ENCODE peak calls at places on chromosomes 2 and 18, in four cellular contexts. P, F, U and S are unnamed samples.

GRCh38 chr2:217599906-217600305 is 402.9 kb downstream of the TNS1 start:
- DNase-seq in P (no peak), F (no peak), U (no peak), S (no peak)

GRCh38 chr2:160616149-160616548 is 122.5 kb upstream of the RBMS1 start:
- DNase-seq in P (no peak), F (no peak), U (no peak), S (no peak)

GRCh38 chr18:50662177-50662576 is 102.3 kb downstream of the MAPK4 start:
- DNase-seq in P (no peak), F (no peak), U (no peak), S (no peak)

GRCh38 chr2:234025475-234025874 is 25.0 kb upstream of the SPP2 start:
- DNase-seq in P (no peak), F (no peak), U (no peak), S (no peak)

GRCh38 chr2:174691203-174691779 is 73.0 kb downstream of the CHRNA1 start:
- DNase-seq in P (no peak), F (no peak), U (no peak), S (no peak)

GRCh38 chr18:69674292-69674877 is 273.3 kb downstream of the CD226 start:
- DNase-seq in P (no peak), F (no peak), U (no peak), S (no peak)

GRCh38 chr2:134260726-134261125 is 6.9 kb downstream of the MGAT5 start:
- DNase-seq in P (no peak), F (no peak), U (peak; percentile 95), S (peak; percentile 48)

GRCh38 chr2:7394195-7394594 is 477.0 kb downstream of the RNF144A start:
- DNase-seq in P (no peak), F (no peak), U (no peak), S (no peak)

GRCh38 chr2:95303191-95303914 is 6.2 kb downstream of the KCNIP3 start:
- DNase-seq in P (no peak), F (peak; percentile 64), U (no peak), S (no peak)

GRCh38 chr2:174666312-174666711 is 68.7 kb upstream of the WIPF1 start:
- DNase-seq in P (no peak), F (no peak), U (no peak), S (no peak)

GRCh38 chr2:100068395-100068794 is 74.0 kb downstream of the AFF3 start:
- DNase-seq in P (no peak), F (no peak), U (no peak), S (no peak)

GRCh38 chr2:14569294-14569693 is 63.2 kb upstream of the LRATD1 start:
- DNase-seq in P (no peak), F (no peak), U (no peak), S (no peak)

GRCh38 chr2:227890495-227891079 is 19.2 kb downstream of the DAW1 start:
- DNase-seq in P (no peak), F (no peak), U (peak; percentile 58), S (no peak)

GRCh38 chr18:80246656-80247402 is 485 bp downstream of the PARD6G start:
- DNase-seq in P (peak; percentile 23), F (no peak), U (peak; percentile 4), S (peak; percentile 28)

GRCh38 chr18:9653390-9653789 is 39.0 kb upstream of the PPP4R1 start:
- DNase-seq in P (no peak), F (peak; percentile 73), U (no peak), S (peak; percentile 11)

GRCh38 chr2:16739778-16740581 is 74.3 kb upstream of the CYRIA start:
- DNase-seq in P (no peak), F (no peak), U (no peak), S (no peak)

GRCh38 chr2:54771166-54771565 is 47.7 kb downstream of the EML6 start:
- DNase-seq in P (no peak), F (no peak), U (peak; percentile 40), S (no peak)

GRCh38 chr2:223692227-223692947 is 90.2 kb upstream of the SCG2 start:
- DNase-seq in P (peak; percentile 11), F (no peak), U (peak; percentile 46), S (no peak)

GRCh38 chr18:22709288-22710060 is 223.7 kb upstream of the RBBP8 start:
- DNase-seq in P (no peak), F (no peak), U (peak; percentile 45), S (no peak)

GRCh38 chr2:27627963-27628766 is 647 bp downstream of the CCDC121 start:
- DNase-seq in P (peak; percentile 21), F (no peak), U (peak; percentile 86), S (no peak)

DNA sequence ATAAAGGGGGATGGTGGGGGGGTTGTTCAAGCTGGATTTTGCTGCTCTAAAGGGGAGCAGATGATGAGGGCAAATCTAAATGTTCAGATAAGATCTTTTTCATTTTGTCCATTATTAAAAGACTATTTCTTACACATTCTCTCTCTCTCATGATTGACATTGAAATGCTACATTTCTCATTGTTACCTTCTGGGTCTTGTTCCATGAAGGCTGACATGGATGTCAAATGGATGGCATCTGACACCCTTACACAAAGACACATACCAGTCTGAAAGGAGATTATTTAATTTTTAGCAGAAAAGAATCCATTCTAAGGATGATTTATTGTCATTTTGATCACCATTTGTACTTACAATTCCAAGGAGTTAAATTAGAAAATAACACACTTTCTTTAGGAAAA is 11.1 kb downstream of the FZD7 start:
- DNase-seq in P (no peak), F (no peak), U (no peak), S (no peak)
- TF ChIP-seq CTCF in P (no peak), F (no peak), U (no peak), S (no peak)

GRCh38 chr2:140865851-140866250 is 1265.0 kb downstream of the LRP1B start:
- DNase-seq in P (no peak), F (no peak), U (no peak), S (no peak)

GRCh38 chr2:140861666-140862065 is 1269.2 kb downstream of the LRP1B start:
- DNase-seq in P (no peak), F (no peak), U (no peak), S (no peak)

GRCh38 chr2:140869107-140869506 is 1261.7 kb downstream of the LRP1B start:
- DNase-seq in P (no peak), F (no peak), U (no peak), S (no peak)

GRCh38 chr2:140863713-140864112 is 1267.1 kb downstream of the LRP1B start:
- DNase-seq in P (no peak), F (no peak), U (peak; percentile 51), S (no peak)
- TF ChIP-seq CTCF in P (peak; percentile 44), F (peak; percentile 48), U (peak; percentile 75), S (peak; percentile 16)

GRCh38 chr2:208406474-208407451 is at the start of gene PTH2R:
- DNase-seq in P (peak; percentile 2), F (no peak), U (no peak), S (no peak)

DNA sequence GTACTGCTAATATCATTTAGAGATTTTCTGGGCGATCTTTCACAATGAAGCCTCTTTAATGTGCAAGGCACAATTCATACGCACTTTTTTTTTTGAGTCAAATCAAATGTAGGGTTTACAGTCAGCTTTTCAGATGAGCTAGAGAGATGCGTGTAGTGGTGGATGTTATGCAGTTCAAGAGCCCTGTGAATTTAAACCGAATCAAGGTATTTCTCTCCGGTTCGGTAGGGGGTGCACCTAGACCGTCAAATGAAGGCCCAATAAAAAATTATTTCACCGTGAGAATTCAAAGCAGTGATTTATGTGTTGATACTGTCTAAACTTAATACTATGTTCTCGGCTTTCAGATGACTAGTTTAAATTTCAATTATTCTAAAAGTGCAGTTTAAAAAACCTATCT is 1.1 kb downstream of the PTH2R start:
- DNase-seq in P (peak; percentile 4), F (no peak), U (no peak), S (no peak)
- TF ChIP-seq CTCF in P (peak; percentile 30), F (peak; percentile 32), U (no peak), S (peak; percentile 42)

DNA sequence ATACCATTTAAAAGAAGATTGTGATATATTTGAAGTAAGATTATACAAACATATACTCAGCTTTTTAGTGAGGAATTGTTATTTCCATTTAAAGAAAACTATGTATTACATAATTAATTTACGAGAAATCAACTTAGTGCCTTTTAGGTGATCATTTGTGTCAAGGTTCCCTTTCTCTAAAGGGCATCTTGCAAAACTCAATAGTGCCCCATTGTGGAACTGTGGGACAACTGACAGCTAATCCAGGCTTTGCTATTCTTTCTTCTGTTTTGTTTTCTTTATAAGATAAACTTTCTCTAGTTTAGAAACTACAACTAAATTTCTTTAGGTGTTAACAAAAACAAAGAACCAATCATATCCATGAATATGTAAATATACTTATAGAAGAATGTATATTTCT is 24.3 kb upstream of the VIT start:
- DNase-seq in P (no peak), F (no peak), U (peak; percentile 68), S (no peak)
- TF ChIP-seq CTCF in P (peak; percentile 19), F (peak; percentile 32), U (peak; percentile 83), S (no peak)

GRCh38 chr2:231392431-231393148 is 2.9 kb upstream of the B3GNT7 start:
- DNase-seq in P (no peak), F (no peak), U (no peak), S (no peak)

GRCh38 chr2:231393149-231394131 is 2.1 kb upstream of the B3GNT7 start:
- DNase-seq in P (peak; percentile 72), F (no peak), U (no peak), S (no peak)

GRCh38 chr2:231396058-231396821 is 730 bp downstream of the B3GNT7 start:
- DNase-seq in P (no peak), F (no peak), U (no peak), S (no peak)

GRCh38 chr2:231395188-231396057 is at the start of gene B3GNT7:
- DNase-seq in P (no peak), F (no peak), U (no peak), S (no peak)

DNA sequence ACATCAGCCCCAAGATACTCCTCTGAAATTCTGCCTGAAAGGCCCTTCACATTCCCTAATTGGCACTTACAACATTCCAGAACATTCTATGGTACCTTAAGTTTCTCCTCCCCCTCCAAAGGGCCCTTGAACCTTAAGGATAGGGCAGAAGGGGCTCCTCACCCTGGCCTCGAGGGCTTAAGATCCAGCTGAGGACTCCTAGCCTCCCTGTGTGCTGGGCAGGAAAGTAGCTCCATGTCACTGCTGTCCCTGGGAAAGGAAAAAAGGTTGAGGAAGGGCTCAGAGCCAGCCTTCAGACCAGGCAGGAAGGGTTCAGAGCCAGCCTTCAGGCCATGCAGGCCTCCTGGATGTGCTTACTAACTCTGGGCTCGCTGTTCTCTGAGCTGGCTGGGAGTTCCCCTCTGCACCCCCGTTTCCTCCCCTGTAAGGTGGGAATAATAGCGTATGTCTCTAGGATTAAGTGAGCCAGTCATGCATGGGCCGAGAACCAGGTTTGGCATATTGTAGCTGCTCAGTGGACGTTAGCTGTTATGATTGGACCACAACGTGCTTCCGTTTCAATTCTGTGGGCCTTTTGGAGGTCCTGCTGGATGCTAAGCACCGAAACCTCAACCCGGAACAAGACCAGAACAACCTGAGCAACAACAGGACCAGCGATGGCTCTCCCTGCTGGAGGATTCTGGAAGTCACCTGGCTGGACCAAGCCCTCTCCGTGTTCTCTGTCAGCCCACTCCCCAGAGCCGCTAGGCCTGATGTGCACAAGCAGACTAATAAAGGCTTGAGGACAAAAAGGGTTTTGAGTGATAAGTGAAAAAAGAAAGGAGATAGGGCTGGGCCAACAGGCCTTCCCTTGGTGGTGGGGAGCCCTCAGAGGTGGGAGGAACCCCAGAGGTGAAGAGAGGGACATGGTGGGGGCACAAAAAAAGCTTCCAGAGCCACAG is 1.0 kb upstream of the B3GNT7 start:
- DNase-seq in P (no peak), F (no peak), U (no peak), S (no peak)
- TF ChIP-seq CTCF in P (no peak), F (no peak), U (peak; percentile 12), S (no peak)

DNA sequence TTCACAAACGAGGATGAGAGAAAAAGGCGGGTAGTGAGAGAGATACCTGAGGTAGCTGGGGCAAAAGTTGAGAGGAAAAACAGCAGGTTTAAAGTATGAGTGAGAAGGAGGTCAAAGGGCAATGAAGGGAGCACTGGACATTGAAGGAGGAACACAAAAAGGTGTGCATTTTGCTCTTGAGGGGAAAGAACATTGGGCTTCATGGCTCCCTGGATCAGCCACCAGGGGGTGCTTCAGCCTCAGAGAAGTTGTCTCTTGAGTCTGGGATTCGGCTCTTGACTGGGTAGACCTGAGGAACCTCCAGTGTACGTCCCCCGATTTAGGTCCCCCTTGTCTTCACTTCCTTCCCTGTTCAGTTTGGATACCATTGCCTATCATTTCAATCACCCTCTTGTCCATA is 128.5 kb downstream of the RAPGEF4 start:
- DNase-seq in P (peak; percentile 78), F (peak; percentile 39), U (no peak), S (peak; percentile 42)
- TF ChIP-seq CTCF in P (peak; percentile 55), F (peak; percentile 68), U (peak; percentile 54), S (peak; percentile 19)